ENCODE peak calls at places on chromosomes 7 and 10, in eight cellular contexts. One of them, this sample, is unnamed.

GRCh38 chr10:28217848-28218247 is 85.0 kb downstream of the MPP7 start:
- DNase-seq in KG1: no peak
- DNase-seq in EH: peak; percentile 94
- DNase-seq in AG04450: peak; percentile 77
- DNase-seq in stimulated activated CD4-positive, alpha-beta T cell treated with anti-CD3 and anti-CD28 coated beads, TNF-alpha, amount 100 ng/mL, for 4 hours: no peak
- DNase-seq in effector CD4-positive, alpha-beta T cell: no peak
- DNase-seq in choroid plexus epithelial cell: peak; percentile 74
- DNase-seq in hypothalamus: no peak
- DNase-seq in this sample: peak; percentile 90

GRCh38 chr10:86182150-86182549 is 184.4 kb downstream of the GRID1 start:
- DNase-seq in KG1: no peak
- DNase-seq in stimulated activated CD4-positive, alpha-beta T cell treated with anti-CD3 and anti-CD28 coated beads, TNF-alpha, amount 100 ng/mL, for 4 hours: no peak
- DNase-seq in hypothalamus: peak; percentile 62
- DNase-seq in EH: no peak
- DNase-seq in AG04450: no peak
- DNase-seq in choroid plexus epithelial cell: no peak
- DNase-seq in effector CD4-positive, alpha-beta T cell: no peak
- DNase-seq in this sample: no peak

GRCh38 chr10:63236113-63236935 is 103.2 kb downstream of the NRBF2 start:
- DNase-seq in AG04450: peak; percentile 80
- DNase-seq in choroid plexus epithelial cell: peak; percentile 93
- DNase-seq in stimulated activated CD4-positive, alpha-beta T cell treated with anti-CD3 and anti-CD28 coated beads, TNF-alpha, amount 100 ng/mL, for 4 hours: no peak
- DNase-seq in hypothalamus: no peak
- DNase-seq in EH: peak; percentile 93
- DNase-seq in effector CD4-positive, alpha-beta T cell: no peak
- DNase-seq in KG1: peak; percentile 39
- DNase-seq in this sample: peak; percentile 92

GRCh38 chr7:50362712-50363282 is 58.3 kb downstream of the IKZF1 start:
- DNase-seq in stimulated activated CD4-positive, alpha-beta T cell treated with anti-CD3 and anti-CD28 coated beads, TNF-alpha, amount 100 ng/mL, for 4 hours: no peak
- DNase-seq in effector CD4-positive, alpha-beta T cell: peak; percentile 37
- DNase-seq in KG1: no peak
- DNase-seq in EH: no peak
- DNase-seq in choroid plexus epithelial cell: peak; percentile 4
- DNase-seq in hypothalamus: no peak
- DNase-seq in AG04450: no peak
- DNase-seq in this sample: no peak

GRCh38 chr7:842436-843031 is 10.3 kb downstream of the SUN1 start:
- DNase-seq in EH: no peak
- DNase-seq in stimulated activated CD4-positive, alpha-beta T cell treated with anti-CD3 and anti-CD28 coated beads, TNF-alpha, amount 100 ng/mL, for 4 hours: no peak
- DNase-seq in KG1: no peak
- DNase-seq in hypothalamus: no peak
- DNase-seq in effector CD4-positive, alpha-beta T cell: no peak
- DNase-seq in choroid plexus epithelial cell: no peak
- DNase-seq in AG04450: no peak
- DNase-seq in this sample: no peak

GRCh38 chr7:134030460-134030865 is 96.7 kb upstream of the LRGUK start:
- DNase-seq in KG1: no peak
- DNase-seq in effector CD4-positive, alpha-beta T cell: no peak
- DNase-seq in AG04450: no peak
- DNase-seq in EH: no peak
- DNase-seq in hypothalamus: no peak
- DNase-seq in choroid plexus epithelial cell: no peak
- DNase-seq in stimulated activated CD4-positive, alpha-beta T cell treated with anti-CD3 and anti-CD28 coated beads, TNF-alpha, amount 100 ng/mL, for 4 hours: no peak
- DNase-seq in this sample: no peak

GRCh38 chr10:78952686-78953085 is 116.1 kb upstream of the ZMIZ1 start:
- DNase-seq in AG04450: no peak
- DNase-seq in EH: peak; percentile 89
- DNase-seq in hypothalamus: no peak
- DNase-seq in effector CD4-positive, alpha-beta T cell: no peak
- DNase-seq in choroid plexus epithelial cell: no peak
- DNase-seq in stimulated activated CD4-positive, alpha-beta T cell treated with anti-CD3 and anti-CD28 coated beads, TNF-alpha, amount 100 ng/mL, for 4 hours: no peak
- DNase-seq in KG1: peak; percentile 50
- DNase-seq in this sample: peak; percentile 50

GRCh38 chr10:105650311-105650710 is 1009.2 kb downstream of the SORCS3 start:
- DNase-seq in hypothalamus: no peak
- DNase-seq in KG1: no peak
- DNase-seq in stimulated activated CD4-positive, alpha-beta T cell treated with anti-CD3 and anti-CD28 coated beads, TNF-alpha, amount 100 ng/mL, for 4 hours: no peak
- DNase-seq in AG04450: no peak
- DNase-seq in choroid plexus epithelial cell: no peak
- DNase-seq in EH: no peak
- DNase-seq in effector CD4-positive, alpha-beta T cell: no peak
- DNase-seq in this sample: no peak

GRCh38 chr10:839550-840205 is 91.8 kb downstream of the LARP4B start:
- DNase-seq in effector CD4-positive, alpha-beta T cell: no peak
- DNase-seq in AG04450: no peak
- DNase-seq in hypothalamus: no peak
- DNase-seq in KG1: no peak
- DNase-seq in choroid plexus epithelial cell: no peak
- DNase-seq in EH: no peak
- DNase-seq in stimulated activated CD4-positive, alpha-beta T cell treated with anti-CD3 and anti-CD28 coated beads, TNF-alpha, amount 100 ng/mL, for 4 hours: no peak
- DNase-seq in this sample: peak; percentile 38